ENCODE peak calls at places on chromosomes 3 and 15, in four cellular contexts. One of them, this sample, is unnamed.

GRCh38 chr3:194286747-194287146 is 64.4 kb downstream of the CPN2 start:
- DNase-seq in adipocyte: no peak
- DNase-seq in CD8-positive, alpha-beta T cell: no peak
- DNase-seq in GM23248: no peak
- DNase-seq in this sample: no peak

GRCh38 chr15:42499888-42500609 is 4.6 kb downstream of the SNAP23 start:
- DNase-seq in GM23248: no peak
- DNase-seq in CD8-positive, alpha-beta T cell: no peak
- DNase-seq in adipocyte: no peak
- DNase-seq in this sample: peak

GRCh38 chr15:33126559-33127290 is 67.8 kb downstream of the FMN1 start:
- DNase-seq in adipocyte: peak
- DNase-seq in CD8-positive, alpha-beta T cell: peak
- DNase-seq in GM23248: peak
- DNase-seq in this sample: peak

GRCh38 chr3:188154758-188155574 is 1.0 kb downstream of the LPP start:
- DNase-seq in adipocyte: peak
- DNase-seq in CD8-positive, alpha-beta T cell: no peak
- DNase-seq in GM23248: peak
- DNase-seq in this sample: no peak

GRCh38 chr3:152058906-152059305 is 185.5 kb downstream of the SUCNR1 start:
- DNase-seq in adipocyte: no peak
- DNase-seq in GM23248: no peak
- DNase-seq in CD8-positive, alpha-beta T cell: no peak
- DNase-seq in this sample: no peak

GRCh38 chr3:127729556-127730056 is 56.9 kb downstream of the ABTB1 start:
- DNase-seq in GM23248: no peak
- DNase-seq in CD8-positive, alpha-beta T cell: no peak
- DNase-seq in adipocyte: no peak
- DNase-seq in this sample: no peak

GRCh38 chr15:87082576-87082975 is 1002.9 kb downstream of the AGBL1 start:
- DNase-seq in GM23248: no peak
- DNase-seq in adipocyte: no peak
- DNase-seq in CD8-positive, alpha-beta T cell: no peak
- DNase-seq in this sample: no peak

GRCh38 chr3:104631254-104631653 is 735.5 kb upstream of the ALCAM start:
- DNase-seq in adipocyte: no peak
- DNase-seq in CD8-positive, alpha-beta T cell: no peak
- DNase-seq in GM23248: no peak
- DNase-seq in this sample: no peak

GRCh38 chr15:70195171-70195807 is 97.6 kb upstream of the TLE3 start:
- DNase-seq in CD8-positive, alpha-beta T cell: no peak
- DNase-seq in adipocyte: no peak
- DNase-seq in GM23248: no peak
- DNase-seq in this sample: no peak

GRCh38 chr3:8996681-8997121 is 33.4 kb upstream of the RAD18 start:
- DNase-seq in GM23248: peak
- DNase-seq in adipocyte: no peak
- DNase-seq in CD8-positive, alpha-beta T cell: no peak
- DNase-seq in this sample: no peak

GRCh38 chr3:157475921-157476395 is 27.3 kb downstream of the VEPH1 start:
- DNase-seq in GM23248: peak
- DNase-seq in adipocyte: no peak
- DNase-seq in CD8-positive, alpha-beta T cell: no peak
- DNase-seq in this sample: no peak

GRCh38 chr3:58665410-58665809 is 1.2 kb downstream of the FAM3D start:
- DNase-seq in adipocyte: no peak
- DNase-seq in CD8-positive, alpha-beta T cell: no peak
- DNase-seq in GM23248: no peak
- DNase-seq in this sample: no peak

GRCh38 chr3:195250473-195251251 is 20.3 kb downstream of the XXYLT1 start:
- DNase-seq in CD8-positive, alpha-beta T cell: no peak
- DNase-seq in GM23248: no peak
- DNase-seq in adipocyte: no peak
- DNase-seq in this sample: no peak

GRCh38 chr15:40282870-40283614 is at the start of gene ANKRD63:
- DNase-seq in GM23248: peak
- DNase-seq in CD8-positive, alpha-beta T cell: peak
- DNase-seq in adipocyte: peak
- DNase-seq in this sample: no peak

GRCh38 chr3:133038089-133038730 is at the start of gene TMEM108:
- DNase-seq in GM23248: peak
- DNase-seq in CD8-positive, alpha-beta T cell: peak
- DNase-seq in adipocyte: peak
- DNase-seq in this sample: peak

GRCh38 chr15:35696767-35697231 is 150.8 kb upstream of the DPH6 start:
- DNase-seq in GM23248: peak
- DNase-seq in adipocyte: peak
- DNase-seq in CD8-positive, alpha-beta T cell: no peak
- DNase-seq in this sample: peak

GRCh38 chr3:24773798-24774197 is 279.1 kb upstream of the THRB start:
- DNase-seq in adipocyte: peak
- DNase-seq in GM23248: peak
- DNase-seq in CD8-positive, alpha-beta T cell: no peak
- DNase-seq in this sample: peak

GRCh38 chr3:149936812-149937230 is 33.9 kb downstream of the PFN2 start:
- DNase-seq in CD8-positive, alpha-beta T cell: peak
- DNase-seq in adipocyte: peak
- DNase-seq in GM23248: peak
- DNase-seq in this sample: peak

GRCh38 chr3:11636372-11636760 is 7.3 kb downstream of the VGLL4 start:
- DNase-seq in CD8-positive, alpha-beta T cell: no peak
- DNase-seq in adipocyte: no peak
- DNase-seq in GM23248: peak
- DNase-seq in this sample: peak

GRCh38 chr3:99475229-99475628 is 163.2 kb upstream of the COL8A1 start:
- DNase-seq in adipocyte: peak
- DNase-seq in GM23248: peak
- DNase-seq in CD8-positive, alpha-beta T cell: no peak
- DNase-seq in this sample: no peak

GRCh38 chr3:30493912-30494311 is 112.5 kb upstream of the TGFBR2 start:
- DNase-seq in CD8-positive, alpha-beta T cell: no peak
- DNase-seq in adipocyte: peak
- DNase-seq in GM23248: peak
- DNase-seq in this sample: peak

GRCh38 chr15:67148196-67148701 is 82.8 kb downstream of the SMAD3 start:
- DNase-seq in CD8-positive, alpha-beta T cell: no peak
- DNase-seq in adipocyte: peak
- DNase-seq in GM23248: peak
- DNase-seq in this sample: peak

GRCh38 chr3:188635258-188636038 is 481.5 kb downstream of the LPP start:
- DNase-seq in adipocyte: peak
- DNase-seq in CD8-positive, alpha-beta T cell: no peak
- DNase-seq in GM23248: no peak
- DNase-seq in this sample: no peak

GRCh38 chr15:43204016-43204901 is 16.6 kb downstream of the EPB42 start:
- DNase-seq in adipocyte: peak
- DNase-seq in GM23248: peak
- DNase-seq in CD8-positive, alpha-beta T cell: peak
- DNase-seq in this sample: peak

GRCh38 chr3:135895106-135895733 is 70.3 kb upstream of the PPP2R3A start:
- DNase-seq in adipocyte: peak
- DNase-seq in CD8-positive, alpha-beta T cell: no peak
- DNase-seq in GM23248: peak
- DNase-seq in this sample: peak

GRCh38 chr15:75786564-75786925 is 56.7 kb upstream of the UBE2Q2 start:
- DNase-seq in GM23248: peak
- DNase-seq in CD8-positive, alpha-beta T cell: no peak
- DNase-seq in adipocyte: no peak
- DNase-seq in this sample: no peak

GRCh38 chr3:177201707-177202397 is 4.6 kb upstream of the TBL1XR1 start:
- DNase-seq in adipocyte: peak
- DNase-seq in CD8-positive, alpha-beta T cell: peak
- DNase-seq in GM23248: no peak
- DNase-seq in this sample: no peak

GRCh38 chr3:166425021-166425420 is 587.8 kb upstream of the BCHE start:
- DNase-seq in GM23248: no peak
- DNase-seq in CD8-positive, alpha-beta T cell: no peak
- DNase-seq in adipocyte: no peak
- DNase-seq in this sample: no peak

GRCh38 chr3:161081675-161082462 is 23.3 kb downstream of the B3GALNT1 start:
- DNase-seq in adipocyte: peak
- DNase-seq in GM23248: peak
- DNase-seq in CD8-positive, alpha-beta T cell: no peak
- DNase-seq in this sample: no peak

GRCh38 chr3:126372413-126373145 is 15.4 kb upstream of the KLF15 start:
- DNase-seq in GM23248: no peak
- DNase-seq in CD8-positive, alpha-beta T cell: no peak
- DNase-seq in adipocyte: no peak
- DNase-seq in this sample: no peak

GRCh38 chr3:113532698-113533533 is 561 bp downstream of the SIDT1 start:
- DNase-seq in CD8-positive, alpha-beta T cell: peak
- DNase-seq in adipocyte: peak
- DNase-seq in GM23248: peak
- DNase-seq in this sample: no peak

GRCh38 chr3:131363275-131363674 is 18.3 kb upstream of the NUDT16 start:
- DNase-seq in GM23248: no peak
- DNase-seq in adipocyte: no peak
- DNase-seq in CD8-positive, alpha-beta T cell: no peak
- DNase-seq in this sample: no peak

GRCh38 chr15:78071378-78071777 is 6.1 kb downstream of the TBC1D2B start:
- DNase-seq in CD8-positive, alpha-beta T cell: no peak
- DNase-seq in GM23248: no peak
- DNase-seq in adipocyte: no peak
- DNase-seq in this sample: no peak

GRCh38 chr3:41234823-41235722 is 35.8 kb downstream of the CTNNB1 start:
- DNase-seq in GM23248: peak
- DNase-seq in CD8-positive, alpha-beta T cell: no peak
- DNase-seq in adipocyte: no peak
- DNase-seq in this sample: no peak

GRCh38 chr3:133452603-133453313 is 52.9 kb downstream of the BFSP2 start:
- DNase-seq in CD8-positive, alpha-beta T cell: no peak
- DNase-seq in adipocyte: peak
- DNase-seq in GM23248: peak
- DNase-seq in this sample: no peak

GRCh38 chr3:188183452-188183851 is 29.5 kb downstream of the LPP start:
- DNase-seq in CD8-positive, alpha-beta T cell: no peak
- DNase-seq in GM23248: no peak
- DNase-seq in adipocyte: no peak
- DNase-seq in this sample: no peak

GRCh38 chr3:52498134-52499054 is 3.3 kb downstream of the STAB1 start:
- DNase-seq in CD8-positive, alpha-beta T cell: no peak
- DNase-seq in GM23248: peak
- DNase-seq in adipocyte: no peak
- DNase-seq in this sample: peak

GRCh38 chr3:160982497-160982896 is 122.7 kb downstream of the B3GALNT1 start:
- DNase-seq in adipocyte: peak
- DNase-seq in CD8-positive, alpha-beta T cell: no peak
- DNase-seq in GM23248: no peak
- DNase-seq in this sample: no peak

GRCh38 chr15:65783872-65784271 is 8.2 kb downstream of the DENND4A start:
- DNase-seq in GM23248: no peak
- DNase-seq in adipocyte: no peak
- DNase-seq in CD8-positive, alpha-beta T cell: no peak
- DNase-seq in this sample: no peak

GRCh38 chr15:65785151-65785550 is 6.9 kb downstream of the DENND4A start:
- DNase-seq in adipocyte: no peak
- DNase-seq in CD8-positive, alpha-beta T cell: no peak
- DNase-seq in GM23248: no peak
- DNase-seq in this sample: no peak

GRCh38 chr15:65789759-65790158 is 2.3 kb downstream of the DENND4A start:
- DNase-seq in adipocyte: no peak
- DNase-seq in CD8-positive, alpha-beta T cell: no peak
- DNase-seq in GM23248: no peak
- DNase-seq in this sample: no peak

GRCh38 chr15:65789105-65789504 is 3.0 kb downstream of the DENND4A start:
- DNase-seq in adipocyte: no peak
- DNase-seq in GM23248: no peak
- DNase-seq in CD8-positive, alpha-beta T cell: no peak
- DNase-seq in this sample: no peak

DNA sequence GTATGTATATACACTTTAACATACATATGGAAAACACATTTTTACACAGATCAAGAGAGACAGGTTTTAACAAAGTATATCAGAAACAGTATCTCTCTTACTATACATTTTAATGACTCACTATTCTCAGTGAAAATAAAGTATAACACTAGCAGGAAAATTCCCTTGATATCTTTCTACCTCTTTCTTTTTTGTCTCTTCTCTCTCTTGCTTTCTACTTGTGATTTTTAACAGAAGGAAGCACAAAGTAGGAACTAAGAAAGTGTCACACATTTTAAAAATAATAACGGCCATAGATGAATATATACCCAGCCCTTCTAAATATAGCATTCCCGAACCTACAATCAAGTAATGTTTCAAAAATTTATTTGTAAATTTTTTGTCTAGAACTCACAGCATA is 4.8 kb downstream of the DENND4A start:
- DNase-seq in GM23248: no peak
- DNase-seq in adipocyte: no peak
- DNase-seq in CD8-positive, alpha-beta T cell: no peak
- DNase-seq in this sample: no peak
- H3K4me3 ChIP-seq in GM23248: peak
- H3K4me3 ChIP-seq in adipocyte: no peak
- H3K4me3 ChIP-seq in CD8-positive, alpha-beta T cell: no peak
- H3K4me3 ChIP-seq in this sample: no peak

GRCh38 chr15:81183403-81183760 is 13.3 kb upstream of the IL16 start:
- DNase-seq in adipocyte: no peak
- DNase-seq in CD8-positive, alpha-beta T cell: no peak
- DNase-seq in GM23248: no peak
- DNase-seq in this sample: no peak
- H3K4me3 ChIP-seq in adipocyte: peak
- H3K4me3 ChIP-seq in CD8-positive, alpha-beta T cell: no peak
- H3K4me3 ChIP-seq in GM23248: peak
- H3K4me3 ChIP-seq in this sample: no peak

GRCh38 chr3:184339016-184339415 is 1.6 kb downstream of the FAM131A start:
- DNase-seq in adipocyte: no peak
- DNase-seq in GM23248: no peak
- DNase-seq in CD8-positive, alpha-beta T cell: no peak
- DNase-seq in this sample: no peak
- H3K4me3 ChIP-seq in adipocyte: peak
- H3K4me3 ChIP-seq in GM23248: no peak
- H3K4me3 ChIP-seq in CD8-positive, alpha-beta T cell: no peak
- H3K4me3 ChIP-seq in this sample: no peak

DNA sequence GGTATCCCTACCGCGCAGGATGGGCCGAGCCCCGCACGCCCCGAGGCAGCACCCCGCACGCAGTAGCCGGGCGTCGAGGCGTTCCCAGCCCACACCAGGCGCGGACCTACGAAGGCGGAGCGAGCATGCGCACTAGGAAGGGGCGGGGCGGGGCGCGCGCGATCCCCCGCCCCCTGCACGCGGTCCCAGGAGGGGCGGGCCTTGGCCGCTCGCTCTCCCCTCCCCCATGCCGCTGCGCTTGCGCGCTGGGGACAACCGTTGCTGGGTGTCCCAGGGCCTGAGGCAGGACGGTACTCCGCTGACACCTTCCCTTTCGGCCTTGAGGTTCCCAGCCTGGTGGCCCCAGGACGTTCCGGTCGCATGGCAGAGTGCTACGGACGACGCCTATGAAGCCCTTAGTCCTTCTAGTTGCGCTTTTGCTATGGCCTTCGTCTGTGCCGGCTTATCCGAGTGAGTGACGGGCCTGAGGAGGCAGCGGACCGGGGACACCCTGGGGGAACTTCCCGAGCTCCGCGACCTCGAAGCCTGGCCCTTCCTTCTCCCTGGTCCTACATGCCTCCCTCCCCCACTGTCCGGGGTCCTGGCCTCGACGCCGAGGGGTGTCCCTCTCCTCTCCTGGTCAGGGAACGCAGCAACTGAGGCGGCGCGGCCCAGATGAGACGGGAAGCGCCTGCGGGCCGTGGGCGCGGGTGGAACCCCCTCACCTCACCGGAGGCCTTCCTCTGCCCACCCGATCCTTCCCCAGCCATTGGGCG is at the start of gene SPESP1:
- DNase-seq in adipocyte: no peak
- DNase-seq in CD8-positive, alpha-beta T cell: peak
- DNase-seq in GM23248: peak
- DNase-seq in this sample: no peak
- H3K4me3 ChIP-seq in adipocyte: peak
- H3K4me3 ChIP-seq in CD8-positive, alpha-beta T cell: no peak
- H3K4me3 ChIP-seq in GM23248: no peak
- H3K4me3 ChIP-seq in this sample: no peak